ENCODE peak calls at places on chromosomes 2 and 18, in four cellular contexts. O, T, W and Y are unnamed samples.

GRCh38 chr18:59272221-59272888 is 899 bp downstream of the RAX start:
- DNase-seq in O (no peak), T (no peak), W (no peak), Y (no peak)

GRCh38 chr2:232075080-232075479 is 113.6 kb downstream of the DIS3L2 start:
- DNase-seq in O (no peak), T (no peak), W (no peak), Y (peak; percentile 38)

GRCh38 chr2:1976112-1976511 is 231.8 kb upstream of the PXDN start:
- DNase-seq in O (no peak), T (no peak), W (no peak), Y (no peak)

GRCh38 chr18:25587545-25587944 is 235.6 kb upstream of the ZNF521 start:
- DNase-seq in O (no peak), T (no peak), W (no peak), Y (no peak)

GRCh38 chr2:105325389-105325963 is 4.1 kb downstream of the TGFBRAP1 start:
- DNase-seq in O (no peak), T (no peak), W (no peak), Y (no peak)

GRCh38 chr18:35172009-35172408 is 68.8 kb upstream of the ZNF397 start:
- DNase-seq in O (no peak), T (no peak), W (no peak), Y (no peak)

GRCh38 chr18:48290162-48290926 is 118.8 kb downstream of the ZBTB7C start:
- DNase-seq in O (no peak), T (no peak), W (no peak), Y (no peak)

GRCh38 chr2:189581354-189582139 is 961 bp upstream of the SLC40A1 start:
- DNase-seq in O (no peak), T (no peak), W (peak; percentile 55), Y (peak; percentile 18)

GRCh38 chr2:170742896-170743529 is 27.2 kb upstream of the ERICH2 start:
- DNase-seq in O (no peak), T (no peak), W (no peak), Y (peak; percentile 7)

GRCh38 chr2:141015339-141016047 is 1115.3 kb downstream of the LRP1B start:
- DNase-seq in O (no peak), T (no peak), W (no peak), Y (no peak)

GRCh38 chr2:40955635-40956034 is 503.7 kb upstream of the SLC8A1 start:
- DNase-seq in O (no peak), T (no peak), W (no peak), Y (peak; percentile 8)

GRCh38 chr2:135667045-135667444 is 74.6 kb upstream of the UBXN4 start:
- DNase-seq in O (no peak), T (no peak), W (no peak), Y (peak; percentile 50)

GRCh38 chr2:39202639-39203369 is 41.0 kb downstream of the CDKL4 start:
- DNase-seq in O (no peak), T (no peak), W (no peak), Y (no peak)

GRCh38 chr2:121506621-121507020 is 24.1 kb upstream of the RNU4ATAC start:
- DNase-seq in O (no peak), T (no peak), W (no peak), Y (no peak)
- H3K4me1 ChIP-seq in O (no peaks in the 10 kb centered on the region), T (no peaks in the 10 kb centered on the region), W (peaks cover 24% of the 10 kb centered on the region), Y (no peaks in the 10 kb centered on the region)

DNA sequence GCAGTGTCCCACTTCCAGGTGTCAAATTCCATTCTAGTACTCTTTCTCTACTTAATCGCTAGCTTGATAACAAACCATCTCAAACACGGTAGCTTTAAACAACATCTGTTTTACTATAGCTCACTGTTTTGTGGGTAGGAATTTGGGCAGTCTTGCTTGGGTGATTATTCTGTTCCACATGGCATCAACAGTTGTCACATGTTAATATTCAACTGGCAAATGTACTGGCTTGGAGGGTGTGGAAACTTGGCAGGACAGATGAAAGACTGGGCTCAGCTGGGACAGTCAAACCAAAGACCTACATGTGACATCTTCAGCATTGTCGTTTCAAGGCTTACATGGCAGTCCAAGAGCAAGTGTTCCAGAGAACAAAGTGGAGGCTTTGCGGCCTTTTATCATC is 241.8 kb downstream of the PTH2R start:
- DNase-seq in O (no peak), T (no peak), W (no peak), Y (no peak)
- H3K4me1 ChIP-seq in O (no peaks in the 10 kb centered on the region), T (no peaks in the 10 kb centered on the region), W (no peaks in the 10 kb centered on the region), Y (no peaks in the 10 kb centered on the region)

GRCh38 chr2:55807900-55808299 is 114.3 kb upstream of the PNPT1 start:
- DNase-seq in O (no peak), T (no peak), W (no peak), Y (no peak)

GRCh38 chr2:55804535-55804934 is 110.9 kb upstream of the PNPT1 start:
- DNase-seq in O (no peak), T (no peak), W (no peak), Y (no peak)

GRCh38 chr2:55809875-55810620 is 113.5 kb downstream of the EFEMP1 start:
- DNase-seq in O (no peak), T (no peak), W (no peak), Y (peak; percentile 88)

GRCh38 chr2:55802067-55802466 is 108.4 kb upstream of the PNPT1 start:
- DNase-seq in O (no peak), T (no peak), W (no peak), Y (no peak)

GRCh38 chr2:55805662-55806061 is 112.0 kb upstream of the PNPT1 start:
- DNase-seq in O (no peak), T (no peak), W (no peak), Y (no peak)
- H3K4me1 ChIP-seq in O (peaks cover 2% of the 10 kb centered on the region), T (no peaks in the 10 kb centered on the region), W (no peaks in the 10 kb centered on the region), Y (no peaks in the 10 kb centered on the region)

GRCh38 chr18:54280206-54280550 is 10.9 kb downstream of the POLI start:
- DNase-seq in O (no peak), T (no peak), W (no peak), Y (no peak)

GRCh38 chr18:54278615-54279014 is 9.3 kb downstream of the POLI start:
- DNase-seq in O (no peak), T (no peak), W (no peak), Y (no peak)

GRCh38 chr18:54277899-54278298 is 8.6 kb downstream of the POLI start:
- DNase-seq in O (no peak), T (no peak), W (no peak), Y (no peak)

GRCh38 chr18:54284535-54284934 is 15.2 kb downstream of the POLI start:
- DNase-seq in O (no peak), T (no peak), W (no peak), Y (no peak)

DNA sequence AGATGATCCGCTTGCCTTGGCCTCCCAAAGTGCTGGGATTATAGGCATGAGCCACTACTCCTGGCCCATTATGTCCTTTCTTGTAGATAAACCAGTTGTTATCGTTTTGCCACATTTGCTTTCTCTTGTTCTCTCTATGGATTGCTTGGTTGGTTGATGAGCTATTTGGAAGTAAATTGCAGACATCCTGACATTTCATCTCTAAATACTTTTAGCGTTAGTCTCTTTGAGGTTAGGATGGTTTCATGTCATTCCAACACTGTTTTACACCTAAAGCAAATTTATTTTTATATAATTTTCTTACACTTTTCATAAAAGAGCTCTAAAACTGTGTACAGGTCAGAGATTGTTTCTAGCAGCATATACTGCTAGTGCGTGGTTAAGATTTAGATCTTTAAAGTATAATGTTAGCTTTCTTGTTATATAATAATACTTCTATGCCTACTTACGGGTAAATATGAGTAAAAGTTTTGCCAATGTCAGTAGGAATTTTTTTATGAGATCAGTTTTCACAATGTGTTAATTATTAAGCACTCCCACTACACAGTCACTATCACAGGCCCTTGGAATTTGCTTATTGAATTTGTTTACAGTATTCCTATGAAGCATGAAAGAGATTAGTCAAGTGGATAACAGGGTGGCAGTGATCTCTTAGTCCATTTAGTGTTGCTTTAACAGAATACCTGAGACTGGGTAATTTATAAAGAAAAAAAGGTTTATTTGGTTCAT is 10.3 kb downstream of the POLI start:
- DNase-seq in O (no peak), T (no peak), W (no peak), Y (no peak)
- H3K4me1 ChIP-seq in O (no peaks in the 10 kb centered on the region), T (no peaks in the 10 kb centered on the region), W (peaks cover 10% of the 10 kb centered on the region), Y (no peaks in the 10 kb centered on the region)

DNA sequence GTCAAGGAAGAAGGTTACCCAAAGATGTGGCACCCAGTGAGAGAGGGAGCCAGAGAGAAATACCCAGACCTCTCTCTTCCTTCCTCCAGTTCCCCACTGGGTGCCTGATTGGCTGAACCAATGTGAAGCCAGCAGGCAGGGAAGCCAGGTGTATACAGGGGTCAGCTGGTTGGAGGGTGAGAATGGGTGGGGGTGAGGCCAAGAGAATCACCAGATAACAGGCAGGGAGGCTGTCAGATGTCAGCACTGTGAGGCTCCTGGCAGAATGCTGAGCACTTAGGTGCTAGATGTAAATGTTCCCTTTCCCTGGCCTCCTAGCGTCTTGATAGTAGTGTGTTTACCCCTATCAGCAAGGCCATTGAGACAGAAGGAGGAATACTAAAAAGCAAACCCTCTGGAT is 104.0 kb upstream of the MGAT5 start:
- DNase-seq in O (no peak), T (no peak), W (no peak), Y (no peak)
- H3K4me1 ChIP-seq in O (peaks cover 9% of the 10 kb centered on the region), T (peaks cover 17% of the 10 kb centered on the region), W (peaks cover 15% of the 10 kb centered on the region), Y (peaks cover 26% of the 10 kb centered on the region)